ENCODE peak calls at places on chromosomes 13 and 19, in seven cellular contexts. D is cardiac muscle cell, M is choroid plexus epithelial cell, B is fibroblast of mammary gland, A is mammary epithelial cell, I is thoracic aorta, S is mucosa of descending colon. F is an unnamed sample.

GRCh38 chr13:90485441-90485840 is 862.0 kb upstream of the MIR17HG start:
- DNase-seq in D (peak; percentile 75), M (peak; percentile 88), B (peak; percentile 96), A (peak; percentile 80), I (no peak), S (no peak), F (peak; percentile 78)

GRCh38 chr19:2969104-2969504 is 8.3 kb upstream of the TLE6 start:
- DNase-seq in D (peak; percentile 88), M (peak; percentile 44), B (peak; percentile 49), A (no peak), I (no peak), S (peak; percentile 42), F (peak; percentile 80)

GRCh38 chr13:109468123-109468522 is 318.3 kb downstream of the IRS2 start:
- DNase-seq in D (no peak), M (no peak), B (no peak), A (no peak), I (no peak), S (no peak), F (no peak)

GRCh38 chr13:40790232-40790631 is 821 bp downstream of the SLC25A15 start:
- DNase-seq in D (no peak), M (peak; percentile 14), B (no peak), A (no peak), I (no peak), S (no peak), F (no peak)

GRCh38 chr13:21242236-21242635 is 65.8 kb downstream of the MRPL57 start:
- DNase-seq in D (no peak), M (no peak), B (no peak), A (no peak), I (no peak), S (no peak), F (no peak)

GRCh38 chr13:98155475-98156111 is 12.7 kb downstream of the FARP1 start:
- DNase-seq in D (peak; percentile 77), M (peak; percentile 72), B (peak; percentile 82), A (no peak), I (no peak), S (no peak), F (peak; percentile 81)

GRCh38 chr19:15962319-15962718 is 13.5 kb downstream of the OR10H4 start:
- DNase-seq in D (no peak), M (no peak), B (no peak), A (no peak), I (no peak), S (no peak), F (no peak)

GRCh38 chr13:41428155-41428554 is 29.2 kb upstream of the RGCC start:
- DNase-seq in D (peak; percentile 2), M (no peak), B (no peak), A (no peak), I (no peak), S (no peak), F (peak; percentile 9)

GRCh38 chr13:23765531-23765930 is 123.7 kb downstream of the MIPEP start:
- DNase-seq in D (no peak), M (no peak), B (no peak), A (no peak), I (no peak), S (no peak), F (no peak)

GRCh38 chr19:1475751-1476437 is 3.1 kb downstream of the C19orf25 start:
- DNase-seq in D (no peak), M (no peak), B (no peak), A (no peak), I (no peak), S (no peak), F (no peak)

GRCh38 chr13:110291286-110291685 is 15.7 kb downstream of the COL4A1 start:
- DNase-seq in D (no peak), M (no peak), B (no peak), A (no peak), I (no peak), S (no peak), F (no peak)

GRCh38 chr19:47231215-47232054 is 436 bp upstream of the BBC3 start:
- DNase-seq in D (peak; percentile 88), M (peak; percentile 91), B (peak; percentile 76), A (peak; percentile 82), I (peak; percentile 52), S (peak; percentile 95), F (peak; percentile 85)

GRCh38 chr19:3389876-3390361 is 23.5 kb downstream of the NFIC start:
- DNase-seq in D (no peak), M (peak; percentile 62), B (peak; percentile 69), A (no peak), I (no peak), S (no peak), F (no peak)

GRCh38 chr13:113794086-113794485 is 35.1 kb downstream of the TMEM255B start:
- DNase-seq in D (no peak), M (no peak), B (no peak), A (no peak), I (no peak), S (no peak), F (no peak)

GRCh38 chr13:101449971-101450748 is 2.3 kb upstream of the ITGBL1 start:
- DNase-seq in D (peak; percentile 67), M (peak; percentile 77), B (peak; percentile 95), A (peak; percentile 95), I (no peak), S (no peak), F (peak; percentile 84)

GRCh38 chr13:74134777-74135305 is 637 bp upstream of the KLF12 start:
- DNase-seq in D (no peak), M (no peak), B (no peak), A (no peak), I (peak; percentile 5), S (peak; percentile 72), F (no peak)

GRCh38 chr13:35771898-35772297 is 295.4 kb upstream of the MAB21L1 start:
- DNase-seq in D (peak; percentile 34), M (peak; percentile 93), B (peak; percentile 85), A (peak; percentile 65), I (no peak), S (no peak), F (peak; percentile 64)

GRCh38 chr13:112066624-112067004 is 335 bp upstream of the SOX1 start:
- DNase-seq in D (peak; percentile 58), M (no peak), B (no peak), A (no peak), I (no peak), S (peak; percentile 52), F (peak; percentile 18)

GRCh38 chr13:44249439-44249838 is 124.2 kb upstream of the SERP2 start:
- DNase-seq in D (peak; percentile 85), M (peak; percentile 87), B (peak; percentile 85), A (peak; percentile 37), I (no peak), S (peak; percentile 59), F (peak; percentile 77)

GRCh38 chr13:44257806-44258205 is 115.8 kb upstream of the SERP2 start:
- DNase-seq in D (peak; percentile 55), M (no peak), B (peak; percentile 41), A (no peak), I (no peak), S (no peak), F (peak; percentile 70)

GRCh38 chr13:44252938-44253337 is 120.7 kb upstream of the SERP2 start:
- DNase-seq in D (no peak), M (no peak), B (no peak), A (no peak), I (no peak), S (no peak), F (no peak)
- TF ChIP-seq CTCF in D (no peak), M (no peak), B (no peak), A (no peak), I (no peak), S (no peak), F (no peak)

DNA sequence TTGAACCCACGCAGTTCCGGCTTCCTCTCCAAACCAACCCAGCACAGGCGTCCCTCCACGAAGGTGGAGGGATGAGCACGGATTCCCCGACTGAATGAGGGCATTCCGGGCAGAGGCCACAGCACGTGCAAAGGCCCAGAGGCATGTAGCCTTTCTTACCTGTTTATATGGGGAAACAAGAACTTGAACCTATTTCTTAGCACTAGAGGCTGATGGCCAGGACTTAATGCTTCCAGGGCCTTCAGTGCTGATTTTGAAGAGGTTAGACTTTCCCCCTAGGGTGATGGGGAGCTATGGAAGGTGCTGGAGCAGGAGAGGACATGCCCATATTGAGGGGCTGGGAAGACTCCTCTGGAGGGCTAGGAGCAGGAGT is 2.0 kb downstream of the MAST3 start:
- DNase-seq in D (no peak), M (no peak), B (no peak), A (no peak), I (no peak), S (no peak), F (no peak)
- H3K4me3 ChIP-seq in D (no peak overlapping the region), M (no peak overlapping the region), B (no peak overlapping the region), A (no peak overlapping the region), I (peak overlapping the region; percentile 77), S (no peak overlapping the region), F (no peak overlapping the region)

DNA sequence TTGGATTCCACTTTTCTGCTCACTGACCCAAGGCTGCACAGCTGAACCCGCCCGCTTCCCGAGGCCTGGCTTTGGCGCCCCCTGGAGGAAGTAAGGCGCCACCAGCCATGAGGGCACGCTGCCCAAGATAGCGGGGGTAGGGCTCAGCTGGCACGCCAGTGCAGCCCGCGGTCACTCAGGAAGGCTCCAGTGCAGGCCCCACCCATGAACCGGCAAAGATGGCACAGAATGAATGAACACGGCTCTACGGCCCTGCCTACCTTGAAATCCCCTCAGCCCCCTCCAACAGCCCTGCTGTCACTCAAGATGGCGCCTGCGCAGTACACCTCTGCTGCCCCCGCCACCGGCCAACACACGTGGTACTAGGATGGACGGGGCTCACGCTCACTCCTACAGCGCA is 3.0 kb downstream of the PEG3 start:
- DNase-seq in D (peak; percentile 77), M (peak; percentile 22), B (peak; percentile 45), A (peak; percentile 1), I (peak; percentile 17), S (peak; percentile 11), F (peak; percentile 22)
- TF ChIP-seq CTCF in D (peak; percentile 48), M (peak; percentile 10), B (peak; percentile 23), A (no peak), I (peak; percentile 63), S (no peak), F (no peak)

GRCh38 chr19:10141973-10142372 is 22.3 kb upstream of the EIF3G start:
- DNase-seq in D (no peak), M (no peak), B (no peak), A (no peak), I (no peak), S (no peak), F (no peak)
- H3K4me3 ChIP-seq in D (no peak overlapping the region), M (no peak overlapping the region), B (no peak overlapping the region), A (no peak overlapping the region), I (no peak overlapping the region), S (no peak overlapping the region), F (no peak overlapping the region)

DNA sequence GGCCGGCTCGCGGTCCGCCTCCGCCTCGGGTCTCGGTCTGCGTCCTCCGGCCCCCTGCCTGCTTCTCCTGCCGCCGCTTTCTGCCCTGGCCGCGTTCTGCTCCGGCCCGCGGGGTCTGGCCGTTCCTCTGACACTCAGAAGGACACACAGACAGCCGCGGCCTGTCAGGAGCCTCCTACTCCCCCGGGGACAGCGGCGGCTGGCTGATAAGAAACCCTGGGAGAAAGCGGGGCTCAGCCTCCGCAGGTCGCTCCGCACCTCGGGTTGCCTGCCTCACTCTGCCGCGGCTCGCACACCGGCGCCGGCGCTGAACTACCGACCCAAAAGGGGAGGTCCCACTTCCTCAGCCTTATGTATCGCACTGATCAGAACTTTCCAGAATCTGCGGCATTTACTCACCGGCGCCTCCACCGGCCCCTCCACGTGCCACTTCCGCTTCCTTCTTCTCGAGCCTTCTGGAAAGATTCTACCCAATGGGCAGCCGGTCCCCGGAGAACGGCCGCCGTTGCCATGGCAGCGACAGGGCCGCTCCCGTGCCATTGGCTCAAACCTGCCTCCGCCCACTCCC is at the start of gene HSPH1:
- DNase-seq in D (peak; percentile 99), M (peak; percentile 99), B (peak; percentile 95), A (peak; percentile 99), I (peak; percentile 93), S (peak; percentile 99), F (peak; percentile 98)
- TF ChIP-seq CTCF in D (peak; percentile 28), M (peak; percentile 14), B (no peak), A (no peak), I (peak; percentile 39), S (peak; percentile 15), F (no peak)

F was measured in fibroblast of pulmonary artery.